ENCODE peak calls at places on chromosomes 7 and 10, in eight cellular contexts. E is IMR-90, N is A549, O is OCI-LY7, W is heart left ventricle, Q is ovary, J is A673, U is psoas muscle. D is an unnamed sample.

GRCh38 chr7:101390901-101391301 is 28.2 kb downstream of the COL26A1 start:
- DNase-seq in E (no peak), N (no peak), O (peak; percentile 88), W (peak; percentile 38), Q (no peak), J (no peak), U (no peak), D (no peak)

GRCh38 chr10:24418532-24418931 is 209.6 kb downstream of the KIAA1217 start:
- DNase-seq in E (no peak), N (no peak), O (no peak), W (no peak), Q (no peak), J (peak; percentile 66), U (no peak), D (no peak)

GRCh38 chr7:85510287-85510686 is 323.4 kb upstream of the SEMA3D start:
- DNase-seq in E (no peak), N (no peak), O (no peak), W (no peak), Q (no peak), J (peak; percentile 25), U (no peak), D (no peak)

GRCh38 chr7:77576856-77577255 is 39.8 kb downstream of the PTPN12 start:
- DNase-seq in E (no peak), N (no peak), O (no peak), W (no peak), Q (no peak), J (no peak), U (no peak), D (no peak)

GRCh38 chr10:125707852-125708468 is 11.5 kb upstream of the EDRF1 start:
- DNase-seq in E (peak; percentile 35), N (peak; percentile 80), O (no peak), W (no peak), Q (no peak), J (no peak), U (no peak), D (no peak)

GRCh38 chr7:3760696-3761095 is 459.6 kb downstream of the SDK1 start:
- DNase-seq in E (peak; percentile 16), N (no peak), O (no peak), W (no peak), Q (no peak), J (no peak), U (no peak), D (no peak)

GRCh38 chr10:15344876-15345285 is 26.2 kb downstream of the FAM171A1 start:
- DNase-seq in E (peak; percentile 85), N (no peak), O (no peak), W (no peak), Q (no peak), J (peak; percentile 87), U (no peak), D (no peak)

GRCh38 chr10:112360308-112361270 is 13.3 kb upstream of the ACSL5 start:
- DNase-seq in E (peak; percentile 21), N (no peak), O (no peak), W (peak; percentile 64), Q (peak; percentile 63), J (no peak), U (no peak), D (peak; percentile 85)

GRCh38 chr10:98599032-98599610 is 152.4 kb upstream of the HPS1 start:
- DNase-seq in E (no peak), N (no peak), O (no peak), W (no peak), Q (no peak), J (no peak), U (no peak), D (no peak)

GRCh38 chr7:924541-925231 is 29.8 kb downstream of the ADAP1 start:
- DNase-seq in E (peak; percentile 12), N (no peak), O (no peak), W (peak; percentile 23), Q (peak; percentile 6), J (no peak), U (peak; percentile 45), D (peak; percentile 59)

GRCh38 chr7:114944742-114945625 is 23.1 kb downstream of the MDFIC start:
- DNase-seq in E (peak; percentile 94), N (no peak), O (no peak), W (peak; percentile 71), Q (peak; percentile 76), J (no peak), U (peak; percentile 92), D (peak; percentile 33)

GRCh38 chr7:141128506-141128905 is 54.6 kb downstream of the TMEM178B start:
- DNase-seq in E (no peak), N (no peak), O (no peak), W (no peak), Q (no peak), J (no peak), U (no peak), D (no peak)

GRCh38 chr7:50687575-50688261 is 95.0 kb downstream of the GRB10 start:
- DNase-seq in E (peak; percentile 46), N (no peak), O (no peak), W (no peak), Q (no peak), J (no peak), U (no peak), D (no peak)

GRCh38 chr7:133530682-133531081 is 277.8 kb downstream of the EXOC4 start:
- DNase-seq in E (peak; percentile 63), N (no peak), O (no peak), W (no peak), Q (no peak), J (peak; percentile 38), U (no peak), D (no peak)

GRCh38 chr7:133528796-133529195 is 275.9 kb downstream of the EXOC4 start:
- DNase-seq in E (no peak), N (no peak), O (no peak), W (no peak), Q (no peak), J (peak; percentile 30), U (no peak), D (no peak)

GRCh38 chr7:133535308-133535707 is 282.4 kb downstream of the EXOC4 start:
- DNase-seq in E (no peak), N (no peak), O (no peak), W (no peak), Q (no peak), J (no peak), U (no peak), D (no peak)

GRCh38 chr7:133534816-133535215 is 281.9 kb downstream of the EXOC4 start:
- DNase-seq in E (no peak), N (no peak), O (no peak), W (no peak), Q (no peak), J (no peak), U (no peak), D (no peak)

GRCh38 chr7:133529861-133530260 is 277.0 kb downstream of the EXOC4 start:
- DNase-seq in E (no peak), N (no peak), O (no peak), W (no peak), Q (no peak), J (no peak), U (no peak), D (no peak)
- TF ChIP-seq CTCF in E (no peak), N (no peak), O (no peak), W (no peak), Q (no peak), J (peak; percentile 12), U (no peak), D (no peak)

GRCh38 chr10:124157286-124157685 is 63.9 kb upstream of the CHST15 start:
- DNase-seq in E (no peak), N (no peak), O (no peak), W (no peak), Q (no peak), J (no peak), U (peak; percentile 36), D (no peak)
- H3K4me1 ChIP-seq in E (peaks cover 15% of the 10 kb centered on the region), N (peaks cover 27% of the 10 kb centered on the region), O (peaks cover 31% of the 10 kb centered on the region), W (peaks cover 30% of the 10 kb centered on the region), Q (peaks cover 37% of the 10 kb centered on the region), J (peaks cover 12% of the 10 kb centered on the region), U (peaks cover 28% of the 10 kb centered on the region), D (peaks cover 8% of the 10 kb centered on the region)

GRCh38 chr7:134723904-134724303 is 55.5 kb upstream of the CALD1 start:
- DNase-seq in E (no peak), N (no peak), O (no peak), W (peak; percentile 34), Q (no peak), J (no peak), U (no peak), D (no peak)

GRCh38 chr7:134726581-134726980 is 52.9 kb upstream of the CALD1 start:
- DNase-seq in E (peak; percentile 48), N (no peak), O (no peak), W (no peak), Q (no peak), J (no peak), U (no peak), D (no peak)

GRCh38 chr7:134727711-134728110 is 51.7 kb upstream of the CALD1 start:
- DNase-seq in E (peak; percentile 53), N (no peak), O (no peak), W (no peak), Q (no peak), J (no peak), U (no peak), D (no peak)

GRCh38 chr7:134722786-134723322 is 56.6 kb upstream of the CALD1 start:
- DNase-seq in E (no peak), N (no peak), O (no peak), W (no peak), Q (no peak), J (no peak), U (no peak), D (no peak)

DNA sequence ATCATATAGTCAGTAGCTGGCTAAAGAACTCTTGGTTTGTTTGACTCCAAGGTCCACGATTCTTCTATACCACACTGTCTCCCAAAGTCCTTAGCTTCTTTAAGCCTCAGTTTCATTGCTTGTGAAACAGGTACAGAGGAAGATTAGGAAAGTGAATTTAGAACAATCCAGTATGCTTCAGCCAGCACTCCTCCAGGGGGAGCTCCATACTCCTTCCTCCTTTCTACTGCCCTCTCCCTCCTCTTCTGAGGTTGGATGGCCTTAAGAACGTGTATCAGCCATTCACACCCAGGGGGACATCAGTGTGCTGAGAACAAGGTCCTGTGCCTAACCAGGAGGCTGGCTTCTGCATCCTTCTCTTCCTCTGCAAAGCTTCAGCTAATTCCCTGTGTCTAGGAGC is 54.8 kb upstream of the CALD1 start:
- DNase-seq in E (peak; percentile 54), N (peak; percentile 44), O (peak; percentile 19), W (no peak), Q (no peak), J (peak; percentile 59), U (no peak), D (no peak)
- TF ChIP-seq CTCF in E (peak; percentile 64), N (peak; percentile 59), O (peak; percentile 64), W (peak; percentile 35), Q (no peak), J (peak; percentile 74), U (peak; percentile 5), D (no peak)

GRCh38 chr10:88116491-88116890 is 253.1 kb downstream of the PTEN start:
- DNase-seq in E (peak; percentile 59), N (no peak), O (peak; percentile 27), W (no peak), Q (no peak), J (no peak), U (no peak), D (no peak)

GRCh38 chr10:88120075-88120474 is 256.6 kb downstream of the PTEN start:
- DNase-seq in E (no peak), N (no peak), O (peak; percentile 18), W (no peak), Q (no peak), J (no peak), U (no peak), D (no peak)

GRCh38 chr10:88118769-88119559 is 255.5 kb downstream of the PTEN start:
- DNase-seq in E (no peak), N (no peak), O (no peak), W (no peak), Q (no peak), J (no peak), U (no peak), D (no peak)

GRCh38 chr10:88117227-88117626 is 253.8 kb downstream of the PTEN start:
- DNase-seq in E (no peak), N (no peak), O (peak; percentile 23), W (no peak), Q (no peak), J (no peak), U (no peak), D (no peak)

GRCh38 chr10:88117869-88118632 is 254.6 kb downstream of the PTEN start:
- DNase-seq in E (no peak), N (no peak), O (peak; percentile 59), W (no peak), Q (no peak), J (peak; percentile 14), U (no peak), D (no peak)
- H3K4me1 ChIP-seq in E (peaks cover 17% of the 10 kb centered on the region), N (peaks cover 9% of the 10 kb centered on the region), O (peaks cover 99% of the 10 kb centered on the region), W (no peaks in the 10 kb centered on the region), Q (no peaks in the 10 kb centered on the region), J (peaks cover 4% of the 10 kb centered on the region), U (no peaks in the 10 kb centered on the region), D (no peaks in the 10 kb centered on the region)